ENCODE peak calls at places on chromosome 16, in seven cellular contexts. N is BJ, G is cardiac fibroblast, I is gastrocnemius medialis, U is lower leg skin, R is MM.1S, Q is retinal pigment epithelial cell. V is an unnamed sample.
A peak's percentile ranks its signal among the peaks of the same experiment; 100 is the strongest.

GRCh38 chr16:57128787-57129389 is 36.5 kb downstream of the CPNE2 start:
- DNase-seq in N (no peak), G (no peak), I (no peak), U (no peak), R (no peak), Q (no peak), V (no peak)

GRCh38 chr16:47983999-47984580 is 171.7 kb downstream of the ABCC12 start:
- DNase-seq in N (no peak), G (no peak), I (no peak), U (no peak), R (no peak), Q (no peak), V (no peak)

GRCh38 chr16:15517743-15518142 is 83.4 kb downstream of the BMERB1 start:
- DNase-seq in N (no peak), G (no peak), I (no peak), U (no peak), R (no peak), Q (no peak), V (no peak)

GRCh38 chr16:50265260-50265659 is 1.1 kb upstream of the ADCY7 start:
- DNase-seq in N (no peak), G (no peak), I (no peak), U (no peak), R (peak; percentile 56), Q (no peak), V (no peak)

GRCh38 chr16:75486666-75487313 is 8.5 kb downstream of the CHST6 start:
- DNase-seq in N (no peak), G (no peak), I (no peak), U (no peak), R (no peak), Q (no peak), V (no peak)

GRCh38 chr16:1414532-1415265 is at the start of gene UNKL:
- DNase-seq in N (no peak), G (peak; percentile 53), I (peak; percentile 30), U (peak; percentile 55), R (peak; percentile 87), Q (no peak), V (peak; percentile 76)

GRCh38 chr16:2983706-2984136 is 3.5 kb upstream of the PKMYT1 start:
- DNase-seq in N (peak; percentile 38), G (peak; percentile 82), I (peak; percentile 53), U (peak; percentile 68), R (peak; percentile 70), Q (no peak), V (peak; percentile 70)

GRCh38 chr16:4293181-4293716 is 20.4 kb upstream of the TFAP4 start:
- DNase-seq in N (no peak), G (no peak), I (no peak), U (no peak), R (no peak), Q (no peak), V (no peak)

GRCh38 chr16:89573826-89574680 is 1.5 kb upstream of the CPNE7 start:
- DNase-seq in N (no peak), G (no peak), I (no peak), U (no peak), R (no peak), Q (no peak), V (no peak)

GRCh38 chr16:12296991-12297390 is 320.5 kb downstream of the SNX29 start:
- DNase-seq in N (no peak), G (no peak), I (no peak), U (no peak), R (no peak), Q (no peak), V (no peak)

GRCh38 chr16:50666658-50667496 is 14.2 kb downstream of the SNX20 start:
- DNase-seq in N (no peak), G (no peak), I (no peak), U (no peak), R (no peak), Q (no peak), V (no peak)

GRCh38 chr16:19841184-19841583 is 43.5 kb downstream of the GPRC5B start:
- DNase-seq in N (no peak), G (no peak), I (peak; percentile 53), U (no peak), R (no peak), Q (no peak), V (no peak)

GRCh38 chr16:17828012-17828411 is 357.3 kb upstream of the XYLT1 start:
- DNase-seq in N (peak; percentile 81), G (peak; percentile 64), I (no peak), U (no peak), R (no peak), Q (peak; percentile 32), V (no peak)

GRCh38 chr16:1167276-1168107 is 14.6 kb downstream of the CACNA1H start:
- DNase-seq in N (no peak), G (no peak), I (no peak), U (no peak), R (no peak), Q (no peak), V (no peak)

GRCh38 chr16:12573730-12574383 is 229.8 kb downstream of the CPPED1 start:
- DNase-seq in N (no peak), G (peak; percentile 57), I (no peak), U (no peak), R (no peak), Q (no peak), V (no peak)

GRCh38 chr16:49743206-49743470 is 112.8 kb downstream of the ZNF423 start:
- DNase-seq in N (no peak), G (no peak), I (no peak), U (no peak), R (no peak), Q (no peak), V (no peak)

GRCh38 chr16:14649816-14650215 is 17.1 kb downstream of the BFAR start:
- DNase-seq in N (no peak), G (no peak), I (no peak), U (no peak), R (no peak), Q (no peak), V (no peak)

GRCh38 chr16:71404364-71404763 is 37.5 kb downstream of the TLE7 start:
- DNase-seq in N (no peak), G (no peak), I (no peak), U (no peak), R (no peak), Q (no peak), V (no peak)

DNA sequence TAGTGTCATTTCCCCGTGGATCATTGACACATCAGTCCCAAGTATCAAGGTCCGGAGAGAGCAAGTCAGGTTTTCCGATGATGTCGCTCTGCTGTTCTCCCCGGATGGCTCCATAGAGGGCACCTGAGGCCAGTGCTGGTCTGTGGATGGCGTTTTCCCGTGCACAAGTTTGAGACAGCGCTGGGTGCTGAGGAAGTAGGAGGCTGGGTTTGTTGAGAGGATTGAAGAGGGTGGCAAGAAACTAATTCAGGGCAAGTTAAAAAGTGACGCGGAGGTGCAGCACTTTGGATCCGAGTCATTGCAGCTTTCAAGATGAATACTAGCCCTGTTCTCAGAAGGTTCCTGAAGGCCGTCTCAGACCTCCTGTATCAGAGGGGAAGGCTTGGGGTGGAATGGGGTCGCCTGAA is 7.7 kb downstream of the NUBP1 start:
- DNase-seq in N (no peak), G (no peak), I (no peak), U (no peak), R (no peak), Q (no peak), V (no peak)
- TF ChIP-seq CTCF in N (no peak), G (no peak), I (no peak), U (no peak), R (no peak), Q (no peak), V (no peak)

GRCh38 chr16:66515543-66516171 is 34.3 kb downstream of the TK2 start:
- DNase-seq in N (no peak), G (peak; percentile 66), I (no peak), U (no peak), R (peak; percentile 56), Q (peak; percentile 66), V (no peak)

GRCh38 chr16:66516172-66516807 is 33.6 kb downstream of the TK2 start:
- DNase-seq in N (no peak), G (no peak), I (no peak), U (no peak), R (peak; percentile 63), Q (no peak), V (no peak)

GRCh38 chr16:66519482-66519881 is 30.4 kb downstream of the TK2 start:
- DNase-seq in N (no peak), G (no peak), I (no peak), U (no peak), R (no peak), Q (no peak), V (no peak)

GRCh38 chr16:66517586-66518263 is 32.2 kb downstream of the TK2 start:
- DNase-seq in N (no peak), G (no peak), I (no peak), U (no peak), R (no peak), Q (no peak), V (no peak)

DNA sequence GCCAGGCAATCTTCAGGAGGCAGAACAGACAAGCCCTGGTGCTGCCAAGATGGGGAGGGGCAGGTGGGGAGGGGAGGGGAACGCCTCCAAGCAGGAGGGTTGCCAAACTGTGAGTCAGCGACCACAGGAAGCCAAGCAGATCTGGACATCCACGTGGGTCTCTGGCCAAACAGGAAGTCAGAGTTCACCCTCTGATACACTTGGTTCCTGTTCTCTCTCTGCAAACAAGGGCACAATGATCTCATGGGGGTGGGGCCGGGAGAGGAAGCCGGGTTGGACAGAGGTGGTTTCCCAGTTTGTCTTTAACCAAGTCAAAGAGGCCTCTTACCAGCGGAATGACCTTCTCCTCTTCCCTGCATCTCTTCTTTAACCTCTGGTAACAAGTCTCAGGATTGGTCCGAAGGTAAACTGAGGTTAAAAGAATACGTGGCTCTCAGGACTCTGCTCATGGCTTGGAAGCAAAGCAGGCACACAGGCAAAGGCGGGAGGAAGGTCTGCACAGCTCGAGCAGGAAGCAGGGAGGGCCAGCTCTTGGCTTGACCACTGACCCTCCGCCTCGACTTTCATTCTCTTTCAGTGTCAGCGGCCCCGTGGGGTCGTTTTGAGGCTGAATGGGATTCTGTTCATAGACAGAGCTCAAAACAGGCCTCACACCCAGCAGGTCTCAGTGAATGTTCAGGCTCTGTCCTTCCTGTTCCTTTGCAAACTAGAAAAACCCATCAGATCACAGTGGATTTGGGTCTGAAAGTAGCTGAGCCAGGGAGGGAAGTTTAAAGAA is 32.9 kb downstream of the TK2 start:
- DNase-seq in N (peak; percentile 95), G (peak; percentile 99), I (peak; percentile 98), U (peak; percentile 97), R (peak; percentile 99), Q (peak; percentile 97), V (peak; percentile 72)
- TF ChIP-seq CTCF in N (no peak), G (no peak), I (no peak), U (no peak), R (no peak), Q (no peak), V (no peak)

DNA sequence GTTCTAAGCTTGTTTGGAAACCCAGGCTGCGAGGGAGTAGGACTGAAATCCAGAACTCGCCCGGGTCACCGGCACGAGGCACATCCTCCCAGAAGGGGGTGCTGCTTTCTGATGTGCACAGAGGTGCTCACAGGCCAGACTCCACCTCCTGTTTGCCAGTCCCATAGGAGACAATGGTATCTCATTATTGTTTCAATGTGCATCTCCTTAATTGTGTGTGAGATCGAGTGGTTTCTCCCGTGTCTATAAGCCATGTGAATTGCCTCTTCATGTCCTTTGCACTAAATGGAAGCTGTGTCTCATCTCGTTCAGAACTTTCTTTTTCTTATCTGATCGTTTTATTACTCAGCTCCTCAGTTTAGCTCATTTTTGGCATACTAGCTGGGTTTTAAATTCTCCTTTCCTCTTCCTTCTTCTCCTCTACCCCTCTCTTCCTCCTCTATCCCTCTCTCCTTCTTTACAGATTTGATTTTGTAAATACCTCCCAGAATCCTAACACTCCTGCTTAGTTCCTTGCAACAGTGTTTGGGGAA is 32.1 kb upstream of the PRKCB start:
- DNase-seq in N (no peak), G (peak; percentile 18), I (no peak), U (peak; percentile 28), R (peak; percentile 72), Q (no peak), V (peak; percentile 48)
- TF ChIP-seq CTCF in N (peak; percentile 61), G (peak; percentile 45), I (no peak), U (no peak), R (peak; percentile 79), Q (peak; percentile 59), V (no peak)

GRCh38 chr16:75580-76501 is 2.2 kb upstream of the MPG start:
- DNase-seq in N (no peak), G (peak; percentile 88), I (peak; percentile 67), U (peak; percentile 82), R (no peak), Q (no peak), V (no peak)
- TF ChIP-seq CTCF in N (peak; percentile 61), G (peak; percentile 42), I (no peak), U (no peak), R (no peak), Q (peak; percentile 28), V (no peak)

V was measured in activated B cell treated with CpG ODN at 0.5 μM for 24 hours.